ENCODE peak calls at places on chromosomes 7 and 10, in seven cellular contexts. One of them, this sample, is unnamed.

GRCh38 chr10:78277734-78278404 is 244.2 kb downstream of the RPS24 start:
- DNase-seq in choroid plexus epithelial cell: no peak
- DNase-seq in SK-N-SH: peak
- DNase-seq in bronchial epithelial cell: no peak
- DNase-seq in fibroblast of the aortic adventitia: peak
- DNase-seq in cardiac fibroblast: peak
- DNase-seq in BJ: no peak
- DNase-seq in this sample: peak

GRCh38 chr7:16759840-16760239 is 6.3 kb downstream of the TSPAN13 start:
- DNase-seq in bronchial epithelial cell: no peak
- DNase-seq in cardiac fibroblast: no peak
- DNase-seq in SK-N-SH: no peak
- DNase-seq in BJ: no peak
- DNase-seq in choroid plexus epithelial cell: no peak
- DNase-seq in fibroblast of the aortic adventitia: no peak
- DNase-seq in this sample: no peak

GRCh38 chr7:96418600-96418999 is 96.7 kb upstream of the SLC25A13 start:
- DNase-seq in cardiac fibroblast: no peak
- DNase-seq in SK-N-SH: no peak
- DNase-seq in choroid plexus epithelial cell: no peak
- DNase-seq in bronchial epithelial cell: no peak
- DNase-seq in BJ: no peak
- DNase-seq in fibroblast of the aortic adventitia: no peak
- DNase-seq in this sample: no peak

GRCh38 chr7:36474283-36475010 is 84.8 kb downstream of the ANLN start:
- DNase-seq in BJ: no peak
- DNase-seq in choroid plexus epithelial cell: no peak
- DNase-seq in SK-N-SH: no peak
- DNase-seq in cardiac fibroblast: peak
- DNase-seq in fibroblast of the aortic adventitia: peak
- DNase-seq in bronchial epithelial cell: peak
- DNase-seq in this sample: no peak

GRCh38 chr10:69636626-69637550 is 6.8 kb downstream of the FAM241B start:
- DNase-seq in BJ: no peak
- DNase-seq in fibroblast of the aortic adventitia: no peak
- DNase-seq in cardiac fibroblast: peak
- DNase-seq in choroid plexus epithelial cell: peak
- DNase-seq in bronchial epithelial cell: peak
- DNase-seq in SK-N-SH: no peak
- DNase-seq in this sample: no peak

GRCh38 chr7:159125104-159125943 is 19.3 kb downstream of the VIPR2 start:
- DNase-seq in SK-N-SH: no peak
- DNase-seq in fibroblast of the aortic adventitia: no peak
- DNase-seq in cardiac fibroblast: no peak
- DNase-seq in BJ: no peak
- DNase-seq in choroid plexus epithelial cell: no peak
- DNase-seq in bronchial epithelial cell: no peak
- DNase-seq in this sample: no peak

GRCh38 chr7:19561121-19561805 is 147.6 kb downstream of the POLR1F start:
- DNase-seq in BJ: no peak
- DNase-seq in SK-N-SH: no peak
- DNase-seq in choroid plexus epithelial cell: peak
- DNase-seq in fibroblast of the aortic adventitia: no peak
- DNase-seq in bronchial epithelial cell: peak
- DNase-seq in cardiac fibroblast: peak
- DNase-seq in this sample: peak

GRCh38 chr7:22210355-22210754 is 146.6 kb downstream of the RAPGEF5 start:
- DNase-seq in bronchial epithelial cell: peak
- DNase-seq in fibroblast of the aortic adventitia: no peak
- DNase-seq in BJ: no peak
- DNase-seq in cardiac fibroblast: no peak
- DNase-seq in choroid plexus epithelial cell: no peak
- DNase-seq in SK-N-SH: no peak
- DNase-seq in this sample: no peak

GRCh38 chr10:35789996-35790395 is 147.9 kb upstream of the FZD8 start:
- DNase-seq in bronchial epithelial cell: peak
- DNase-seq in cardiac fibroblast: peak
- DNase-seq in BJ: peak
- DNase-seq in choroid plexus epithelial cell: no peak
- DNase-seq in fibroblast of the aortic adventitia: peak
- DNase-seq in SK-N-SH: no peak
- DNase-seq in this sample: peak

GRCh38 chr10:133088524-133089460 is 1.1 kb downstream of the ADGRA1 start:
- DNase-seq in bronchial epithelial cell: no peak
- DNase-seq in BJ: no peak
- DNase-seq in SK-N-SH: peak
- DNase-seq in fibroblast of the aortic adventitia: no peak
- DNase-seq in cardiac fibroblast: no peak
- DNase-seq in choroid plexus epithelial cell: no peak
- DNase-seq in this sample: no peak

GRCh38 chr7:72028267-72028666 is 383.9 kb downstream of the CALN1 start:
- DNase-seq in cardiac fibroblast: no peak
- DNase-seq in BJ: no peak
- DNase-seq in SK-N-SH: no peak
- DNase-seq in fibroblast of the aortic adventitia: no peak
- DNase-seq in choroid plexus epithelial cell: no peak
- DNase-seq in bronchial epithelial cell: no peak
- DNase-seq in this sample: no peak

GRCh38 chr7:33903770-33904679 is 1.3 kb upstream of the BMPER start:
- DNase-seq in fibroblast of the aortic adventitia: peak
- DNase-seq in BJ: no peak
- DNase-seq in SK-N-SH: peak
- DNase-seq in bronchial epithelial cell: peak
- DNase-seq in choroid plexus epithelial cell: peak
- DNase-seq in cardiac fibroblast: peak
- DNase-seq in this sample: peak

GRCh38 chr7:158368449-158368848 is 219.2 kb downstream of the PTPRN2 start:
- DNase-seq in bronchial epithelial cell: no peak
- DNase-seq in choroid plexus epithelial cell: no peak
- DNase-seq in SK-N-SH: no peak
- DNase-seq in BJ: no peak
- DNase-seq in fibroblast of the aortic adventitia: no peak
- DNase-seq in cardiac fibroblast: no peak
- DNase-seq in this sample: no peak

GRCh38 chr10:15253951-15254807 is 85.7 kb upstream of the NMT2 start:
- DNase-seq in choroid plexus epithelial cell: no peak
- DNase-seq in BJ: no peak
- DNase-seq in SK-N-SH: no peak
- DNase-seq in fibroblast of the aortic adventitia: no peak
- DNase-seq in cardiac fibroblast: no peak
- DNase-seq in bronchial epithelial cell: no peak
- DNase-seq in this sample: no peak

DNA sequence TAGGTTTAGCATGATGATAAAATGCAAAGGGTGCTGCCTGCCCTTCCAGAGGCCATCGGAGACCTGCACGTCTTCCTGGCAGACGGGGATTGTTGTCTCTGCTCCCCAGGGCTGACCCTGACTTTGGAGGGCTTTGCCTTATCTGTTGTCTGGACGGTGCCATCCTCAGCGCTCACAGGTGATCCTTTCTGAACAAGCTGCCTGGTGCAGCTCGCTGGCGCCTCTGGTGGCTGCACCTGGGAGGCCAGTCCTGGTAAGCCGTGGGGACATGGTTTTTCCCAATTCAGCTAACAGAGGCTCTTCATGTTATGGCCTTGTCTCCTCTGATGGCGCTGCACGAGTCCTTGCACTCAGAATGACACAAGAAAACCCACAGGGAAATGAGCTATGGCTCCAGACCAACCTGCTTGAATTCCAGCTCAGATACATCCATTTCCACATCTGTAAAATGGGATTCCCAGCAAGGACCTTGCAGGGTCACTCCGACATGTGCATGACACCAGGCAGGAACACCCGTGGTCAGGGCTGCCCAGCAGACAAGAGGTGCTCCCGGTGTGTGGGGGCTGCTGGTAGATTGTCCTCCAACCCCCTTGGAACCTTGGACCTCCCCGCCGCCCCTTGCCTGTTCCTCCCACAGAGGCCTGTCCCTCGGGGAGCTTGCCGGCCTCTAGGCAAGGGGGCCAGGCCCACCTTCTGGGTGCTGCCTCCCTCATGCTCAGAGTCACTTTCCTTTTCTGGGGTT is 50.4 kb upstream of the SHH start:
- DNase-seq in choroid plexus epithelial cell: no peak
- DNase-seq in BJ: no peak
- DNase-seq in SK-N-SH: no peak
- DNase-seq in bronchial epithelial cell: no peak
- DNase-seq in fibroblast of the aortic adventitia: no peak
- DNase-seq in cardiac fibroblast: no peak
- DNase-seq in this sample: no peak
- TF ChIP-seq CTCF in choroid plexus epithelial cell: peak
- TF ChIP-seq CTCF in BJ: no peak
- TF ChIP-seq CTCF in SK-N-SH: peak
- TF ChIP-seq CTCF in bronchial epithelial cell: peak
- TF ChIP-seq CTCF in fibroblast of the aortic adventitia: no peak
- TF ChIP-seq CTCF in cardiac fibroblast: peak
- TF ChIP-seq CTCF in this sample: no peak

DNA sequence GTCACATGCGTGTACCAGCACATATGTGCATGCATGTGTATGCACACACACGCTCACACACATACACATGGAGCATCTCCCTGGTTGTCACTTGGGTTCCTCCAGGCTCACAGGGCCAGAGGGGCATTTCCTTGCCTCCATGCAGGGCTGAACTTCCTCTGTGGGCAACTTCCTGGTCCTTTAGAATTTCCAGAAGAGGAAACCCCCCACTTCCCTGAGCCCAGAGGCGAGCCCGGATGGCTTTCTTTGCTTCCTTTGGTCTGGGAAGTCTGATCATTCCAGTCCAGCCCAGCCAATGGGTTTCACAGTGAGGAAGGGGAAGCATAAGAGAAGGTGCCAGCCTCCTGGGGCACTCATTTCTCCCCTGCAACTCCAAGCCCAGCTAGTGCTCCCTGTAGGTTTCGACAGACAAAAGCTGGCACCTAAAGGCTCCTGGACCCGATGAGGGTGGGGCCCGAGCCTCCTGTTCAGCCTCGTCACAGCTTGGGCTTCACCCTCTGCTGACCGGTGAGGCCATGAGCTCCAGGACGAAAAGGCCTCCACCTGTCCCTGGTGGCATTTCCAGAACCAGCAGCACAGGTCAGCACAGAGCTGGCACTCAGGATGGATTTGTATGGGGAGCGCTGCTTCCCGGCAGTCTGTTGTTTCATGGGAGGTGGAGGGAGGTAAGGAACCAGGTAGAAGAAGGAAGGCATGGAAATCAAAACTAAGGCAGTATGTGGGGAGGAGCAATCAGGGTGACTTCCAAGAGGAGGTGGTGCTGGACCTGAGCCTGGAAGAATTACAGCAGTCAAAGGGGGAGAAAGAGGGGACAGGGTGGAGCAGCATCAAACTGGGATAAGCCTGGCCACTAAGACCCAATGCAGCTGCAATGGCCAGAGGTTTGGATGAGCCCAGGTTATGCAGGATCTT is 23.7 kb downstream of the BTBD16 start:
- DNase-seq in choroid plexus epithelial cell: no peak
- DNase-seq in bronchial epithelial cell: no peak
- DNase-seq in SK-N-SH: no peak
- DNase-seq in cardiac fibroblast: no peak
- DNase-seq in BJ: no peak
- DNase-seq in fibroblast of the aortic adventitia: no peak
- DNase-seq in this sample: no peak
- H3K4me3 ChIP-seq in choroid plexus epithelial cell: no peak
- H3K4me3 ChIP-seq in bronchial epithelial cell: no peak
- H3K4me3 ChIP-seq in SK-N-SH: no peak
- H3K4me3 ChIP-seq in cardiac fibroblast: no peak
- H3K4me3 ChIP-seq in BJ: no peak
- H3K4me3 ChIP-seq in fibroblast of the aortic adventitia: no peak
- H3K4me3 ChIP-seq in this sample: no peak

DNA sequence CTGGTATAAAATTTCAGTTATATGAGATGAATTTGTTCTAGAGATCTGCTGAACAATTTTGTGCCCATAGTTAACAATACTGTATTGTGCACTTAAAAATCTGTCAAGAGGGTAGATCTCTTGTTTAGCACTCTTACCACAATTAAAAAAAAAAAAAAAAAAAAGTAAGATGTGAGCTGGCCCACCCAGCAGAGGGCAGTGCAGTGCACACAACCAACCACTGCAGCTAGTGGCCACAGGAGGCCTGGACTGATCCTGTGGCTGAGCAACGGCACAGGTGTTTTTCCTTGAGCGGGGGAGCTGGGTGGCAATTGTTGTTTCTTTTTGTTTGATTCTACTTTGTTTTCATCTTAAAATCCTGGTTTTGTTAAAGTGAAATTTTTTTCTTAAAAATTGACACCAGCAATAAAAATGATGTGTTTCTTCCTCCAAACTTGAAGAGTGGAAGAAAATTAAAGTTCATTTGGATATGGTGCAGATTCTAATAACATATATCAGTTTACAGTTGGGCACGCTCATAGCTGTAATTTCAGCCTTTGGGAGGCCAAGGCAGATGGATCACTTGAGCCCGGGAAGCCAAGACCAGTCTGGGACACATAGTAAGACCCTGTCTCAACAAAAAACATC is 171.1 kb upstream of the TBX20 start:
- DNase-seq in cardiac fibroblast: peak
- DNase-seq in BJ: no peak
- DNase-seq in choroid plexus epithelial cell: peak
- DNase-seq in fibroblast of the aortic adventitia: peak
- DNase-seq in bronchial epithelial cell: peak
- DNase-seq in SK-N-SH: peak
- DNase-seq in this sample: peak
- TF ChIP-seq CTCF in cardiac fibroblast: peak
- TF ChIP-seq CTCF in BJ: peak
- TF ChIP-seq CTCF in choroid plexus epithelial cell: peak
- TF ChIP-seq CTCF in fibroblast of the aortic adventitia: peak
- TF ChIP-seq CTCF in bronchial epithelial cell: peak
- TF ChIP-seq CTCF in SK-N-SH: peak
- TF ChIP-seq CTCF in this sample: peak

GRCh38 chr10:112282086-112282485 is 1.1 kb upstream of the TECTB start:
- DNase-seq in BJ: no peak
- DNase-seq in bronchial epithelial cell: peak
- DNase-seq in choroid plexus epithelial cell: peak
- DNase-seq in fibroblast of the aortic adventitia: peak
- DNase-seq in SK-N-SH: no peak
- DNase-seq in cardiac fibroblast: peak
- DNase-seq in this sample: no peak

GRCh38 chr10:112280205-112280921 is 2.8 kb upstream of the TECTB start:
- DNase-seq in bronchial epithelial cell: peak
- DNase-seq in BJ: no peak
- DNase-seq in choroid plexus epithelial cell: no peak
- DNase-seq in SK-N-SH: no peak
- DNase-seq in fibroblast of the aortic adventitia: no peak
- DNase-seq in cardiac fibroblast: peak
- DNase-seq in this sample: no peak

GRCh38 chr10:112283100-112283499 is at the start of gene TECTB:
- DNase-seq in BJ: no peak
- DNase-seq in bronchial epithelial cell: no peak
- DNase-seq in fibroblast of the aortic adventitia: no peak
- DNase-seq in SK-N-SH: no peak
- DNase-seq in cardiac fibroblast: no peak
- DNase-seq in choroid plexus epithelial cell: no peak
- DNase-seq in this sample: no peak

GRCh38 chr10:112278871-112279270 is 4.3 kb upstream of the TECTB start:
- DNase-seq in fibroblast of the aortic adventitia: no peak
- DNase-seq in BJ: no peak
- DNase-seq in choroid plexus epithelial cell: no peak
- DNase-seq in cardiac fibroblast: no peak
- DNase-seq in bronchial epithelial cell: no peak
- DNase-seq in SK-N-SH: no peak
- DNase-seq in this sample: no peak

DNA sequence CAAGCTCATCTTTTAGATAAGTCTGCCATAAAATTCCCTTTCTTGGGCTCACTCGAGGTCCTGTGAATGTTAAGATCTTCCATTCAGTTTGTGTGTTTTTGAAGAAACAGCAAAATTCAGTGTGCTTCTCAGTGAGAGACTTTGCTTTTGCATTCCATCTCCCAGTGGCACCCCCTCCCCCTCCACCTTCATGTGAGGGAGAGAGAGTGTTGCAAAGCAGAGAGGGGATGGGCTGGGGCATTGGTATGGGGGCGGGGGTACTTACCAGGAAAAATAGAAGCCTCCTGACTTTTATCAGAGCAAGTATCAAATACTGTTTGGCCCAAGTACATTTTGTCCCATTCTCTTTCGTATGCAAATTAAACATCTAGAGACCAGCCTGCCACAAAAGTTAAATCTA is 3.7 kb upstream of the TECTB start:
- DNase-seq in bronchial epithelial cell: no peak
- DNase-seq in choroid plexus epithelial cell: no peak
- DNase-seq in BJ: no peak
- DNase-seq in fibroblast of the aortic adventitia: no peak
- DNase-seq in SK-N-SH: no peak
- DNase-seq in cardiac fibroblast: no peak
- DNase-seq in this sample: no peak
- H3K4me3 ChIP-seq in bronchial epithelial cell: no peak
- H3K4me3 ChIP-seq in choroid plexus epithelial cell: no peak
- H3K4me3 ChIP-seq in BJ: no peak
- H3K4me3 ChIP-seq in fibroblast of the aortic adventitia: no peak
- H3K4me3 ChIP-seq in SK-N-SH: no peak
- H3K4me3 ChIP-seq in cardiac fibroblast: no peak
- H3K4me3 ChIP-seq in this sample: no peak

This sample was measured in AG10803.